ENCODE peak calls at places on chromosomes 16 and 17, in eight cellular contexts. L, T, R, G, W, C, X and U are unnamed samples.

GRCh38 chr17:6365187-6365943 is 69.6 kb downstream of the AIPL1 start:
- DNase-seq in L (peak; percentile 43), T (no peak), R (no peak), G (no peak), W (no peak), C (no peak), X (no peak), U (no peak)

GRCh38 chr16:73916839-73917594 is 379.6 kb upstream of the PSMD7 start:
- DNase-seq in L (no peak), T (no peak), R (no peak), G (no peak), W (no peak), C (no peak), X (no peak), U (peak; percentile 73)

GRCh38 chr16:15925631-15926030 is 23.8 kb upstream of the ABCC1 start:
- DNase-seq in L (no peak), T (no peak), R (no peak), G (no peak), W (no peak), C (no peak), X (no peak), U (no peak)

GRCh38 chr16:58885528-58886170 is 151.5 kb upstream of the GOT2 start:
- DNase-seq in L (no peak), T (no peak), R (no peak), G (no peak), W (no peak), C (no peak), X (no peak), U (no peak)

GRCh38 chr16:84477661-84478060 is 26.8 kb downstream of the MEAK7 start:
- DNase-seq in L (no peak), T (no peak), R (peak; percentile 47), G (no peak), W (no peak), C (peak; percentile 22), X (no peak), U (no peak)

GRCh38 chr17:42171831-42172230 is 9.1 kb downstream of the KCNH4 start:
- DNase-seq in L (no peak), T (no peak), R (no peak), G (no peak), W (no peak), C (no peak), X (no peak), U (no peak)

GRCh38 chr16:84913315-84913714 is 93.5 kb downstream of the CRISPLD2 start:
- DNase-seq in L (no peak), T (no peak), R (peak; percentile 85), G (no peak), W (no peak), C (no peak), X (no peak), U (peak; percentile 94)

GRCh38 chr17:77544347-77544746 is 403.6 kb downstream of the SEC14L1 start:
- DNase-seq in L (no peak), T (no peak), R (no peak), G (no peak), W (no peak), C (no peak), X (no peak), U (no peak)

GRCh38 chr16:86868746-86869145 is 290.4 kb downstream of the FOXL1 start:
- DNase-seq in L (no peak), T (no peak), R (no peak), G (no peak), W (no peak), C (peak; percentile 25), X (no peak), U (no peak)

GRCh38 chr17:78991906-78992532 is 12.3 kb upstream of the LGALS3BP start:
- DNase-seq in L (no peak), T (no peak), R (no peak), G (no peak), W (peak; percentile 3), C (peak; percentile 66), X (peak; percentile 5), U (peak; percentile 44)

GRCh38 chr16:12833939-12834338 is 30.3 kb upstream of the CPPED1 start:
- DNase-seq in L (peak; percentile 54), T (no peak), R (no peak), G (no peak), W (no peak), C (no peak), X (no peak), U (no peak)

GRCh38 chr16:15707332-15707731 is 57.3 kb downstream of the NDE1 start:
- DNase-seq in L (no peak), T (no peak), R (no peak), G (no peak), W (no peak), C (no peak), X (no peak), U (no peak)

GRCh38 chr17:1834378-1835149 is 4.8 kb downstream of the RPA1 start:
- DNase-seq in L (no peak), T (no peak), R (no peak), G (no peak), W (no peak), C (no peak), X (no peak), U (no peak)

GRCh38 chr16:85173077-85173980 is 61.1 kb upstream of the CIBAR2 start:
- DNase-seq in L (peak; percentile 70), T (no peak), R (no peak), G (no peak), W (no peak), C (no peak), X (peak; percentile 82), U (no peak)

GRCh38 chr16:81453091-81453728 is 8.6 kb downstream of the CMIP start:
- DNase-seq in L (no peak), T (no peak), R (no peak), G (no peak), W (no peak), C (no peak), X (no peak), U (no peak)

GRCh38 chr16:89826531-89827382 is 1.5 kb upstream of the SPIRE2 start:
- DNase-seq in L (no peak), T (no peak), R (no peak), G (no peak), W (no peak), C (no peak), X (no peak), U (no peak)
- H3K4me3 ChIP-seq in L (no peak overlapping the region), T (no peak overlapping the region), R (no peak overlapping the region), G (no peak overlapping the region), W (no peak overlapping the region), C (no peak overlapping the region), X (no peak overlapping the region), U (no peak overlapping the region)

DNA sequence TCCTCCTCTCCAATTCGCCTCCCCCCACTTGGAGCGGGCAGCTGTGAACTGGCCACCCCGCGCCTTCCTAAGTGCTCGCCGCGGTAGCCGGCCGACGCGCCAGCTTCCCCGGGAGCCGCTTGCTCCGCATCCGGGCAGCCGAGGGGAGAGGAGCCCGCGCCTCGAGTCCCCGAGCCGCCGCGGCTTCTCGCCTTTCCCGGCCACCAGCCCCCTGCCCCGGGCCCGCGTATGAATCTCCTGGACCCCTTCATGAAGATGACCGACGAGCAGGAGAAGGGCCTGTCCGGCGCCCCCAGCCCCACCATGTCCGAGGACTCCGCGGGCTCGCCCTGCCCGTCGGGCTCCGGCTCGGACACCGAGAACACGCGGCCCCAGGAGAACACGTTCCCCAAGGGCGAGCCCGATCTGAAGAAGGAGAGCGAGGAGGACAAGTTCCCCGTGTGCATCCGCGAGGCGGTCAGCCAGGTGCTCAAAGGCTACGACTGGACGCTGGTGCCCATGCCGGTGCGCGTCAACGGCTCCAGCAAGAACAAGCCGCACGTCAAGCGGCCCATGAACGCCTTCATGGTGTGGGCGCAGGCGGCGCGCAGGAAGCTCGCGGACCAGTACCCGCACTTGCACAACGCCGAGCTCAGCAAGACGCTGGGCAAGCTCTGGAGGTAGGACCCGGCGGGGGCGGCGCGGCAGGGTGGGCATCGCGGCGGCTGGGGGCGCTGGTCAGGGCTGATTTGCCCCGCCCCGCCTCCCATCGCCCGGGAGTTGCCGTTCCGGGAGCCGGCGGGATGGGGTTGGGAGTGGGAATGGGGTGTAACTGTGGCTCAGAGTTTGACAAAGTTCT is 563 bp downstream of the SOX9 start:
- DNase-seq in L (peak; percentile 60), T (no peak), R (peak; percentile 66), G (no peak), W (peak; percentile 46), C (no peak), X (no peak), U (peak; percentile 72)
- H3K4me3 ChIP-seq in L (peak overlapping the region; percentile 82), T (no peak overlapping the region), R (peak overlapping the region; percentile 54), G (no peak overlapping the region), W (peak overlapping the region; percentile 69), C (peak overlapping the region; percentile 12), X (peak overlapping the region; percentile 32), U (peak overlapping the region; percentile 43)

GRCh38 chr17:39804839-39805238 is 59.3 kb downstream of the IKZF3 start:
- DNase-seq in L (no peak), T (no peak), R (no peak), G (no peak), W (no peak), C (no peak), X (no peak), U (no peak)

GRCh38 chr17:39812466-39812865 is 51.6 kb downstream of the IKZF3 start:
- DNase-seq in L (no peak), T (no peak), R (no peak), G (no peak), W (no peak), C (no peak), X (no peak), U (no peak)

GRCh38 chr17:39808409-39808997 is 55.6 kb downstream of the IKZF3 start:
- DNase-seq in L (no peak), T (no peak), R (no peak), G (no peak), W (no peak), C (no peak), X (no peak), U (no peak)

GRCh38 chr17:39810939-39811728 is 53.0 kb downstream of the IKZF3 start:
- DNase-seq in L (no peak), T (no peak), R (no peak), G (no peak), W (no peak), C (no peak), X (no peak), U (no peak)

DNA sequence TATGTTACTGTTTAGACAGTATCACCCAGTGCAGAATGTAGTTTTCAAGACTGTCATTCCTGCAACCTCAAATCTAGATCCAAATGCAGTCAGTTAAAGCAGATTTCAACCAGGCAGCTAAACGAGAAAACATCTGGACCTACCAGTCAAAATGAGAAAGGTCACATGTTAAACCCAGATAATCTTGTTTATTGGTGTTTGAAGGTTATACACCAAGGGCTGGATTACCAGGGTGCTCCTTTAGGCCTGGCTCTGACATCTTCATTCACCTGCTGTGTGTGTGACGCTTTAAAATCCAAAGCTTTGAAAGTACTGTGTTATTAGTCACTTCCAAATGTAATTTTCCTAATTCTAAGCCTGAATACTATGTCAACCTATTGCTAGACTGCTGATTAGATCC is 54.9 kb downstream of the IKZF3 start:
- DNase-seq in L (no peak), T (no peak), R (no peak), G (no peak), W (no peak), C (no peak), X (no peak), U (no peak)
- H3K4me3 ChIP-seq in L (no peak overlapping the region), T (no peak overlapping the region), R (no peak overlapping the region), G (no peak overlapping the region), W (no peak overlapping the region), C (no peak overlapping the region), X (no peak overlapping the region), U (no peak overlapping the region)

DNA sequence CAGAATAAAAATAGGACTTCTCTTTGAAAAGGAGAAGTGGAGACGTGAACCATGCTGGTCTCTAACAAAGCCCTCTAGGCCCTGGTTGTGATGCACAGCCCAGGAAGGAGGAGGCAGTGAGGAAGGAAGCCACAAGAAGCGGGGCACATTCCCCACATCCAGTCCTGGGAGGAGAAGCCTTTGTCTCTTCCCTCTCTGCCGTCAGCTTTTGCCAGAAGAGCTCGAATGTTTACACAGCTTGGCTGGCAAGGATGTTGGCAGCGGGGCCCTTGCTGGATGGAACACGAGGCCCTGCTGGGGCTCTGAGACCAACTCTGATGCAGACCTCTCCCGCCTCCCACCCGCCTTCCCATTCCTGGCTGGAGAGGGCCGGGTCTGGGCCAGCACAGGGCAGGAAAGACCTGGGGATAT is 91.3 kb downstream of the MAF start:
- DNase-seq in L (no peak), T (no peak), R (no peak), G (no peak), W (peak; percentile 39), C (no peak), X (no peak), U (peak; percentile 89)
- H3K4me3 ChIP-seq in L (no peak overlapping the region), T (no peak overlapping the region), R (no peak overlapping the region), G (no peak overlapping the region), W (no peak overlapping the region), C (no peak overlapping the region), X (no peak overlapping the region), U (no peak overlapping the region)